ENCODE peak calls at places on chromosome 14, in nine cellular contexts. V is pons, L is A549, U is kidney epithelial cell, R is GM13976, Y is chondrocyte, D is T-helper 1 cell, K is GM12864, N is BJ. W is an unnamed sample.

GRCh38 chr14:104223810-104224515 is 85.6 kb downstream of the KIF26A start:
- DNase-seq in V (no peak), L (no peak), U (no peak), R (no peak), Y (peak), D (no peak), K (no peak), N (no peak), W (no peak)

GRCh38 chr14:104353921-104354701 is 215.7 kb downstream of the KIF26A start:
- DNase-seq in V (no peak), L (no peak), U (no peak), R (no peak), Y (peak), D (no peak), K (no peak), N (no peak), W (no peak)

GRCh38 chr14:88590173-88590572 is 27.3 kb downstream of the ZC3H14 start:
- DNase-seq in V (no peak), L (peak), U (no peak), R (no peak), Y (no peak), D (no peak), K (no peak), N (no peak), W (no peak)

GRCh38 chr14:24941719-24942118 is 108.2 kb downstream of the STXBP6 start:
- DNase-seq in V (no peak), L (no peak), U (no peak), R (no peak), Y (no peak), D (no peak), K (peak), N (no peak), W (no peak)

GRCh38 chr14:91396959-91397815 is 20.4 kb downstream of the CCDC88C start:
- DNase-seq in V (no peak), L (no peak), U (no peak), R (peak), Y (no peak), D (peak), K (no peak), N (no peak), W (no peak)

GRCh38 chr14:89773644-89774316 is 180.8 kb downstream of the EFCAB11 start:
- DNase-seq in V (no peak), L (peak), U (peak), R (peak), Y (no peak), D (peak), K (peak), N (no peak), W (no peak)

GRCh38 chr14:56338674-56339073 is 220.5 kb downstream of the PELI2 start:
- DNase-seq in V (no peak), L (no peak), U (no peak), R (no peak), Y (no peak), D (no peak), K (no peak), N (no peak), W (no peak)

GRCh38 chr14:64758711-64759554 is 54.7 kb downstream of the PLEKHG3 start:
- DNase-seq in V (no peak), L (peak), U (no peak), R (no peak), Y (peak), D (no peak), K (no peak), N (peak), W (no peak)

GRCh38 chr14:52954346-52955214 is 3.7 kb upstream of the FERMT2 start:
- DNase-seq in V (peak), L (no peak), U (no peak), R (no peak), Y (no peak), D (peak), K (no peak), N (no peak), W (no peak)